ENCODE peak calls at places on chromosomes 7 and 10, in five cellular contexts. L, H, I, B and Y are unnamed samples. For H3K4me1, the result is how much of the 10 kb centered on the place peaks cover.

GRCh38 chr7:135169141-135169935 is 1.2 kb downstream of the CYREN start:
- DNase-seq in L (peak), H (peak), B (peak), I (peak), Y (no peak)

GRCh38 chr7:157158400-157158799 is 19.7 kb downstream of the UBE3C start:
- DNase-seq in L (no peak), H (peak), B (peak), I (no peak), Y (no peak)

GRCh38 chr10:16816830-16817124 is 447 bp downstream of the RSU1 start:
- DNase-seq in B (no peak), L (no peak), I (peak), H (no peak), Y (no peak)

GRCh38 chr7:21353388-21353780 is 74.5 kb upstream of the SP4 start:
- DNase-seq in B (no peak), H (no peak), I (no peak), L (no peak), Y (no peak)

GRCh38 chr7:27302590-27302989 is 60.0 kb downstream of the EVX1 start:
- DNase-seq in B (no peak), H (no peak), L (no peak), I (no peak), Y (no peak)

GRCh38 chr7:157427811-157428553 is 91.2 kb downstream of the DNAJB6 start:
- DNase-seq in H (no peak), B (no peak), L (no peak), I (no peak), Y (peak)

GRCh38 chr10:106661767-106662140 is 502.8 kb downstream of the SORCS1 start:
- DNase-seq in L (no peak), H (no peak), I (no peak), B (no peak), Y (no peak)

GRCh38 chr10:45000138-45000763 is 472 bp upstream of the ZNF22 start:
- DNase-seq in I (peak), L (no peak), H (peak), B (no peak), Y (no peak)

GRCh38 chr10:92356041-92356440 is 65.1 kb downstream of the MARCHF5 start:
- DNase-seq in L (no peak), I (no peak), H (no peak), B (no peak), Y (no peak)

GRCh38 chr10:73910764-73911552 is at the start of gene PLAU:
- DNase-seq in I (peak), L (peak), B (peak), H (peak), Y (peak)

GRCh38 chr7:98864726-98865420 is 4.9 kb downstream of the TMEM130 start:
- DNase-seq in I (no peak), L (no peak), H (no peak), B (no peak), Y (peak)

GRCh38 chr7:913736-914520 is 37.6 kb downstream of the GET4 start:
- DNase-seq in I (no peak), B (peak), H (no peak), L (no peak), Y (no peak)

GRCh38 chr7:37956791-37957190 is 36.4 kb downstream of the EPDR1 start:
- DNase-seq in L (no peak), I (no peak), H (peak), B (no peak), Y (no peak)

GRCh38 chr10:102269017-102269416 is 23.7 kb downstream of the GBF1 start:
- DNase-seq in H (no peak), L (no peak), B (no peak), I (no peak), Y (no peak)

GRCh38 chr10:125064681-125065492 is 95.5 kb downstream of the CTBP2 start:
- DNase-seq in B (peak), I (peak), H (peak), L (no peak), Y (peak)

GRCh38 chr7:142300689-142301088 is 42.8 kb upstream of the PRSS58 start:
- DNase-seq in I (no peak), H (no peak), B (no peak), L (no peak), Y (no peak)

GRCh38 chr7:95536656-95537311 is 51.0 kb downstream of the ASB4 start:
- DNase-seq in B (no peak), H (no peak), I (no peak), L (no peak), Y (no peak)

GRCh38 chr7:45924283-45924682 is 3.2 kb upstream of the IGFBP3 start:
- DNase-seq in L (no peak), B (peak), H (peak), I (peak), Y (no peak)

GRCh38 chr7:103142494-103142893 is 6.4 kb downstream of the NAPEPLD start:
- DNase-seq in H (no peak), L (no peak), B (no peak), I (no peak), Y (no peak)

GRCh38 chr10:88913157-88913556 is 33.1 kb downstream of the STAMBPL1 start:
- DNase-seq in B (no peak), H (no peak), L (no peak), I (peak), Y (no peak)

GRCh38 chr10:102175415-102175814 is 23.2 kb downstream of the NOLC1 start:
- DNase-seq in H (peak), L (no peak), B (peak), I (peak), Y (no peak)

GRCh38 chr10:11823122-11823988 is at the start of gene PROSER2:
- DNase-seq in I (peak), H (peak), B (peak), L (no peak), Y (peak)

GRCh38 chr7:149398195-149398820 is 62.6 kb downstream of the ZNF777 start:
- DNase-seq in I (no peak), B (no peak), H (no peak), L (no peak), Y (no peak)

GRCh38 chr10:58237014-58237830 is 30.5 kb downstream of the IPMK start:
- DNase-seq in H (peak), L (no peak), I (peak), B (peak), Y (no peak)

GRCh38 chr7:30869794-30870491 is 41.7 kb upstream of the AQP1 start:
- DNase-seq in I (peak), B (no peak), L (no peak), H (peak), Y (peak)

GRCh38 chr10:13765641-13766341 is 179.0 kb downstream of the PRPF18 start:
- DNase-seq in I (no peak), L (no peak), B (no peak), H (peak), Y (no peak)

GRCh38 chr7:71649812-71650211 is 517.9 kb downstream of the GALNT17 start:
- DNase-seq in B (no peak), H (no peak), I (no peak), L (no peak), Y (no peak)

GRCh38 chr7:48390381-48391327 is 219.4 kb downstream of the ABCA13 start:
- DNase-seq in L (no peak), B (no peak), H (no peak), I (no peak), Y (peak)

GRCh38 chr7:44964384-44964830 is 14.4 kb downstream of the MYO1G start:
- DNase-seq in L (no peak), I (peak), H (no peak), B (no peak), Y (no peak)

GRCh38 chr10:24209946-24210491 is 1.1 kb downstream of the KIAA1217 start:
- DNase-seq in L (no peak), B (peak), I (peak), H (peak), Y (no peak)

GRCh38 chr10:17671307-17671706 is 27.4 kb downstream of the STAM start:
- DNase-seq in L (no peak), H (peak), B (peak), I (no peak), Y (no peak)

GRCh38 chr10:53314856-53315255 is 542.3 kb upstream of the MBL2 start:
- DNase-seq in I (peak), L (no peak), B (peak), H (peak), Y (no peak)

GRCh38 chr10:79344502-79345195 is 2.6 kb upstream of the PPIF start:
- DNase-seq in I (no peak), B (no peak), L (no peak), H (no peak), Y (no peak)

GRCh38 chr10:79342811-79343541 is 4.3 kb upstream of the PPIF start:
- DNase-seq in H (no peak), L (no peak), B (no peak), I (peak), Y (no peak)

GRCh38 chr10:79340646-79341244 is 6.5 kb upstream of the PPIF start:
- DNase-seq in I (no peak), H (no peak), B (no peak), L (no peak), Y (no peak)

GRCh38 chr10:79339266-79339665 is 8.0 kb upstream of the PPIF start:
- DNase-seq in H (no peak), L (no peak), B (no peak), I (no peak), Y (no peak)

GRCh38 chr10:79342295-79342761 is 4.9 kb upstream of the PPIF start:
- DNase-seq in B (no peak), L (no peak), I (no peak), H (no peak), Y (no peak)
- H3K4me1 ChIP-seq in B (under half), L (under half), I (under half), H (under half), Y (under half)

GRCh38 chr10:78741541-78741940 is 327.2 kb upstream of the ZMIZ1 start:
- DNase-seq in L (no peak), B (no peak), H (peak), I (peak), Y (no peak)

GRCh38 chr10:78742730-78743615 is 325.8 kb upstream of the ZMIZ1 start:
- DNase-seq in L (no peak), B (no peak), H (no peak), I (no peak), Y (no peak)

GRCh38 chr10:78744521-78745090 is 324.2 kb upstream of the ZMIZ1 start:
- DNase-seq in L (no peak), H (no peak), B (no peak), I (no peak), Y (no peak)

GRCh38 chr10:78740976-78741375 is 327.8 kb upstream of the ZMIZ1 start:
- DNase-seq in H (no peak), B (no peak), I (no peak), L (no peak), Y (no peak)

DNA sequence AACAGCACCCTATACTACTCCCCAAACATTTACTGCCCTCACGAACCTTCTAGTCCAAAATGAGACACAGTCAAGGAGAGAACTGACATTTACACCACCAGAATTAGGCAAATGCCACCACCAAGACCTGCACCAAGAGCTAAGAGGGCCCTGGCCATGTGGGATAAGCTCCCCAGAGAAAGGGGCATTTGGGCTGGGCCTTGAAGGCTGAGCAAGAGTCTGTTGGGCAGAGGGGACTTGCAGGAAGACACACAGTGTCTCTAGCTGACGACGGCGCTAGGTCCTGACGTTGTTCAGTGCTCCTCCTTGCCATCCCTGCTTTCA is 326.4 kb upstream of the ZMIZ1 start:
- DNase-seq in I (no peak), B (no peak), H (no peak), L (no peak), Y (no peak)
- H3K4me3 ChIP-seq in I (no peak), B (no peak), H (no peak), L (no peak), Y (no peak)

GRCh38 chr7:2757904-2758672 is 70.1 kb downstream of the AMZ1 start:
- DNase-seq in B (peak), H (peak), L (no peak), I (peak), Y (peak)
- H3K4me1 ChIP-seq in B (under half), H (half or more), L (under half), I (under half), Y (half or more)

DNA sequence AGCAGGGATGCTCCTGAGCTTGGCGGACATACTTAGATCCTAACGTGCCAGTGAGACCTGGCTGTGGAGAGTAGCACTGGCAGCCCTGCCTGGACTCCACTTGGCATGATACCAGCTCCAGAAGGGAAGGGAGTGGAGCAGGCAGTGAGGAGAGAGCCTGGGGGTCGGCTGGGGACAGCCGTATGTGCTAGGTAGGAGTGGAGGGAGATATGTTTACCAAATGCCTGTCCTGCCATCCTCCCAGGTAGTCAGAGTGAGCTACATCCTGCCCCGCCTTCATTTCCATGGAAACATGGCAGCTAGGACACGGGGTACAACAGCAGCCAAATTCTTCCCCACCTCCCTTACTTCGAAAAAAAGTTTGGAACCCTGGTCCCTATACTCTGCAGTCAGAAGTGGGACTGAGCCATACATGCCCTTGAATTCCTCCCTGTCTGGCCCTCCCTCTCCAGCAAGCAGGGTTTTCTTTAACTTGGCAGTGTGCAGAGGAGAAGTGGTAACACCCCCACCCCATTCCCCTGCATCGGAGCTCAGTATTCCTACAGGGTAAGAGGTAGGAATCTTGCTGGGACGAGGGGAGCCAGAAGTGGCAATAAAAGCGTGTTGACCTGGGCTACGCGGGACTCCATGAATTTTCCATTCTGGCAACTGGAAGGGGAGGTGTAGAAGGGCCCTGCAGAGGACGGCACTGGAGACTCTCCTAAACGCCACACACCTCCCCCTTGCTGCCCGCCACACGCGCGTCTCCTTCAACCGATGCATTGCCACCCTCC is 20.0 kb upstream of the SMO start:
- DNase-seq in B (no peak), I (no peak), L (no peak), H (peak), Y (no peak)
- H3K4me3 ChIP-seq in B (no peak), I (no peak), L (no peak), H (no peak), Y (no peak)

GRCh38 chr7:43114451-43114765 is 2.0 kb downstream of the HECW1 start:
- DNase-seq in L (no peak), I (no peak), B (no peak), H (no peak), Y (no peak)

GRCh38 chr7:43112088-43112940 is at the start of gene HECW1:
- DNase-seq in L (no peak), H (no peak), I (no peak), B (no peak), Y (no peak)

GRCh38 chr7:43113622-43114450 is 1.4 kb downstream of the HECW1 start:
- DNase-seq in B (no peak), H (no peak), I (no peak), L (no peak), Y (no peak)

GRCh38 chr7:43110790-43111362 is 1.6 kb upstream of the HECW1 start:
- DNase-seq in B (no peak), H (no peak), I (no peak), L (no peak), Y (no peak)

GRCh38 chr7:43112941-43113621 is 634 bp downstream of the HECW1 start:
- DNase-seq in I (peak), B (peak), H (peak), L (no peak), Y (peak)
- H3K4me1 ChIP-seq in I (under half), B (under half), H (under half), L (under half), Y (under half)

GRCh38 chr7:129781128-129781855 is 169.8 kb downstream of the NRF1 start:
- DNase-seq in B (no peak), I (no peak), L (no peak), H (no peak), Y (no peak)
- H3K4me3 ChIP-seq in B (peak), I (no peak), L (peak), H (no peak), Y (peak)

GRCh38 chr10:114023198-114023597 is 20.5 kb upstream of the ADRB1 start:
- DNase-seq in I (peak), H (peak), L (no peak), B (no peak), Y (no peak)
- H3K4me1 ChIP-seq in I (under half), H (under half), L (under half), B (under half), Y (under half)

DNA sequence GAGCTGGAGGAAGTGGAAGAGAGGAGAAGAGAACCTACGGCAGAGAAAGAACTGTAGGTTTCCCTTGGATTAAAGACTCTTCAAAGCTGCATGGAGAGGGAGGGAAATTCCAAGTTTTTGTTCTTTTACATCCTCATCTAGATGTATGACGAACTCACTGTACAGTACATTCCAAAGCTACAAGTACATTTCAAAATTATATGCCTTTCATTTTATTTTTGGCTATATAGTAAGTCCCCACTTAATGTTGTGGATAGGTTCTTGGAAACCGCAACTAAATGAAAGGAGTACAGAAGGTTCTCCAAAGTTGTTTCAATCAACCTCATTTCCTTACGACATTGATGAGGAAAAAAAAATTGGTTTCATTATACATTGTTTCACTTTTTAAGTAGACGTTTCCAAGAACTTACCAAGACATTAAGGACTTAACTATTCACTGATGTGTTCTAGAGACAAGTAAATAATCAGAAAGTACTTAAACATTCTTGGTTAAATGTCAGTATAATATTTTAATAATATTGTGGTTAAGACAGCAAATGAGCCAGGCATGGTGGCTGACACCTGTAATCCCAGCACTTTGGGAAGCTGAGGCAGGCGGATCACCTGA is 16.1 kb upstream of the JMJD1C start:
- DNase-seq in L (no peak), I (peak), H (no peak), B (no peak), Y (no peak)
- H3K4me3 ChIP-seq in L (no peak), I (no peak), H (no peak), B (no peak), Y (no peak)

GRCh38 chr10:60663850-60664249 is 114.4 kb upstream of the CDK1 start:
- DNase-seq in L (no peak), H (no peak), I (no peak), B (no peak), Y (peak)

GRCh38 chr10:60662917-60663614 is 115.2 kb upstream of the CDK1 start:
- DNase-seq in L (no peak), H (peak), I (peak), B (peak), Y (no peak)

GRCh38 chr10:60661627-60662026 is 116.7 kb upstream of the CDK1 start:
- DNase-seq in L (no peak), B (no peak), I (peak), H (peak), Y (no peak)

GRCh38 chr10:60664859-60665258 is 113.4 kb upstream of the CDK1 start:
- DNase-seq in L (no peak), H (peak), I (peak), B (no peak), Y (no peak)

DNA sequence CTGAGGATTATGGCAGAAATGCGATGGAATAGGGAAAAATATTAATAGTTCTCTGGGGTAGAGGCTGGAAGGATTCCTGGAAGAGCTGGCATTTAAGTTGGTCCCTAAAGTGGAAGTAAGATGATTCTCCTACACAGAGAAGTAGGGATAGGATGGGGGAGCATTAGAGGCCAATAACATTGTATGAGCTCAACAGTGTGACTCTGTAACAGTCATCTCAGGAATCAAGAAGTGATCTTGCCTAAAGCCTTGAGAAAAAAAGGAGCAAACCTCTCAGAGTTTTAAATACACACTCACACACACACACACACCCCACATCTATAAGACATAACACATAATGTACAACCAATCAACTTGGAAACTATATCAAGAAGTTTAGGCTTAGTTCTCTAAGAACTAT is 117.7 kb upstream of the CDK1 start:
- DNase-seq in B (no peak), L (no peak), H (no peak), I (no peak), Y (no peak)
- H3K4me1 ChIP-seq in B (under half), L (under half), H (under half), I (under half), Y (under half)